ENCODE peak calls at places on chromosomes 16 and 17, in six cellular contexts. One of them, this sample, is unnamed.

GRCh38 chr16:47136101-47136820 is 7.5 kb downstream of the NETO2 start:
- DNase-seq in kidney: no peak
- DNase-seq in tibial nerve: no peak
- DNase-seq in tibial artery: no peak
- DNase-seq in GM23248: peak; percentile 16
- DNase-seq in small intestine: peak; percentile 37
- DNase-seq in this sample: no peak

GRCh38 chr16:64459402-64459801 is 662.5 kb downstream of the CDH11 start:
- DNase-seq in GM23248: no peak
- DNase-seq in small intestine: no peak
- DNase-seq in tibial nerve: no peak
- DNase-seq in tibial artery: no peak
- DNase-seq in kidney: no peak
- DNase-seq in this sample: no peak

GRCh38 chr16:30398660-30399434 is 3.6 kb downstream of the ZNF48 start:
- DNase-seq in tibial nerve: no peak
- DNase-seq in kidney: no peak
- DNase-seq in tibial artery: no peak
- DNase-seq in small intestine: no peak
- DNase-seq in GM23248: no peak
- DNase-seq in this sample: no peak

GRCh38 chr17:80494547-80494946 is 18.1 kb upstream of the NPTX1 start:
- DNase-seq in tibial nerve: no peak
- DNase-seq in tibial artery: no peak
- DNase-seq in small intestine: no peak
- DNase-seq in GM23248: no peak
- DNase-seq in kidney: no peak
- DNase-seq in this sample: no peak

GRCh38 chr16:68790130-68790761 is 53.1 kb upstream of the TANGO6 start:
- DNase-seq in tibial artery: no peak
- DNase-seq in tibial nerve: peak; percentile 43
- DNase-seq in small intestine: no peak
- DNase-seq in GM23248: peak; percentile 78
- DNase-seq in kidney: no peak
- DNase-seq in this sample: peak; percentile 54

GRCh38 chr17:57875109-57876022 is 25.5 kb upstream of the MRPS23 start:
- DNase-seq in kidney: peak; percentile 95
- DNase-seq in GM23248: peak; percentile 98
- DNase-seq in tibial artery: peak; percentile 94
- DNase-seq in small intestine: no peak
- DNase-seq in tibial nerve: peak; percentile 67
- DNase-seq in this sample: peak; percentile 99

GRCh38 chr16:66003196-66003595 is 363.3 kb upstream of the CDH5 start:
- DNase-seq in tibial nerve: no peak
- DNase-seq in small intestine: no peak
- DNase-seq in tibial artery: no peak
- DNase-seq in GM23248: peak; percentile 64
- DNase-seq in kidney: no peak
- DNase-seq in this sample: peak; percentile 24

GRCh38 chr16:68636818-68637217 is 8.3 kb upstream of the CDH3 start:
- DNase-seq in tibial nerve: no peak
- DNase-seq in GM23248: peak; percentile 60
- DNase-seq in small intestine: no peak
- DNase-seq in tibial artery: no peak
- DNase-seq in kidney: no peak
- DNase-seq in this sample: no peak

GRCh38 chr17:39069114-39069756 is 82.2 kb downstream of the PLXDC1 start:
- DNase-seq in GM23248: peak; percentile 74
- DNase-seq in tibial nerve: no peak
- DNase-seq in small intestine: peak; percentile 55
- DNase-seq in kidney: no peak
- DNase-seq in tibial artery: no peak
- DNase-seq in this sample: no peak

GRCh38 chr16:75287708-75288107 is 36.3 kb upstream of the BCAR1 start:
- DNase-seq in tibial nerve: no peak
- DNase-seq in kidney: no peak
- DNase-seq in GM23248: no peak
- DNase-seq in tibial artery: no peak
- DNase-seq in small intestine: peak; percentile 40
- DNase-seq in this sample: no peak

GRCh38 chr17:2798679-2799078 is 2.4 kb downstream of the RAP1GAP2 start:
- DNase-seq in GM23248: no peak
- DNase-seq in tibial nerve: no peak
- DNase-seq in small intestine: no peak
- DNase-seq in tibial artery: no peak
- DNase-seq in kidney: no peak
- DNase-seq in this sample: no peak

GRCh38 chr16:46737621-46738214 is 10.4 kb downstream of the MYLK3 start:
- DNase-seq in kidney: no peak
- DNase-seq in tibial artery: peak; percentile 54
- DNase-seq in tibial nerve: no peak
- DNase-seq in small intestine: no peak
- DNase-seq in GM23248: no peak
- DNase-seq in this sample: no peak

GRCh38 chr17:36858119-36859002 is 78.9 kb upstream of the LHX1 start:
- DNase-seq in tibial artery: no peak
- DNase-seq in kidney: no peak
- DNase-seq in tibial nerve: no peak
- DNase-seq in GM23248: no peak
- DNase-seq in small intestine: no peak
- DNase-seq in this sample: no peak

GRCh38 chr17:13518271-13519000 is 83.3 kb downstream of the HS3ST3A1 start:
- DNase-seq in GM23248: peak; percentile 33
- DNase-seq in kidney: no peak
- DNase-seq in tibial artery: no peak
- DNase-seq in small intestine: no peak
- DNase-seq in tibial nerve: no peak
- DNase-seq in this sample: no peak

GRCh38 chr17:807146-808002 is 25.2 kb downstream of the MRM3 start:
- DNase-seq in kidney: no peak
- DNase-seq in tibial nerve: no peak
- DNase-seq in GM23248: no peak
- DNase-seq in small intestine: no peak
- DNase-seq in tibial artery: no peak
- DNase-seq in this sample: no peak

GRCh38 chr17:27618417-27618816 is 12.6 kb upstream of the LGALS9 start:
- DNase-seq in tibial artery: no peak
- DNase-seq in small intestine: no peak
- DNase-seq in tibial nerve: no peak
- DNase-seq in GM23248: no peak
- DNase-seq in kidney: peak; percentile 52
- DNase-seq in this sample: no peak

GRCh38 chr16:78455861-78456260 is 356.4 kb downstream of the WWOX start:
- DNase-seq in tibial artery: no peak
- DNase-seq in tibial nerve: no peak
- DNase-seq in GM23248: no peak
- DNase-seq in small intestine: no peak
- DNase-seq in kidney: no peak
- DNase-seq in this sample: no peak

GRCh38 chr16:30805370-30806169 is 18.6 kb upstream of the ZNF629 start:
- DNase-seq in tibial artery: peak; percentile 92
- DNase-seq in small intestine: peak; percentile 88
- DNase-seq in kidney: peak; percentile 96
- DNase-seq in tibial nerve: peak; percentile 69
- DNase-seq in GM23248: peak; percentile 92
- DNase-seq in this sample: peak; percentile 85

GRCh38 chr17:29619251-29619650 is 3.5 kb downstream of the CORO6 start:
- DNase-seq in tibial artery: peak; percentile 80
- DNase-seq in small intestine: no peak
- DNase-seq in kidney: no peak
- DNase-seq in tibial nerve: no peak
- DNase-seq in GM23248: peak; percentile 52
- DNase-seq in this sample: no peak

GRCh38 chr17:78840530-78840779 is 159 bp downstream of the USP36 start:
- DNase-seq in GM23248: no peak
- DNase-seq in small intestine: no peak
- DNase-seq in tibial artery: no peak
- DNase-seq in kidney: no peak
- DNase-seq in tibial nerve: no peak
- DNase-seq in this sample: no peak

GRCh38 chr16:76193851-76194620 is 83.2 kb upstream of the CNTNAP4 start:
- DNase-seq in GM23248: no peak
- DNase-seq in tibial nerve: no peak
- DNase-seq in kidney: no peak
- DNase-seq in small intestine: no peak
- DNase-seq in tibial artery: no peak
- DNase-seq in this sample: no peak

GRCh38 chr17:40112718-40113109 is 9.1 kb upstream of the MSL1 start:
- DNase-seq in tibial nerve: peak; percentile 45
- DNase-seq in small intestine: no peak
- DNase-seq in kidney: peak; percentile 18
- DNase-seq in tibial artery: peak; percentile 72
- DNase-seq in GM23248: no peak
- DNase-seq in this sample: no peak

GRCh38 chr16:78894872-78895271 is 705.7 kb downstream of the MAF start:
- DNase-seq in small intestine: peak; percentile 55
- DNase-seq in tibial nerve: no peak
- DNase-seq in GM23248: no peak
- DNase-seq in tibial artery: no peak
- DNase-seq in kidney: no peak
- DNase-seq in this sample: no peak

GRCh38 chr16:84449156-84450140 is 55.0 kb downstream of the MEAK7 start:
- DNase-seq in GM23248: no peak
- DNase-seq in kidney: no peak
- DNase-seq in tibial artery: peak; percentile 62
- DNase-seq in small intestine: peak; percentile 46
- DNase-seq in tibial nerve: no peak
- DNase-seq in this sample: no peak

GRCh38 chr17:37212184-37212583 is 163.6 kb upstream of the C17orf78 start:
- DNase-seq in tibial artery: no peak
- DNase-seq in tibial nerve: no peak
- DNase-seq in small intestine: no peak
- DNase-seq in kidney: no peak
- DNase-seq in GM23248: peak; percentile 33
- DNase-seq in this sample: no peak

GRCh38 chr17:77869665-77870132 is 88.8 kb upstream of the TNRC6C start:
- DNase-seq in GM23248: no peak
- DNase-seq in kidney: peak; percentile 71
- DNase-seq in tibial artery: no peak
- DNase-seq in small intestine: no peak
- DNase-seq in tibial nerve: no peak
- DNase-seq in this sample: no peak

GRCh38 chr17:58447039-58447975 is 30.0 kb upstream of the RNF43 start:
- DNase-seq in tibial artery: no peak
- DNase-seq in GM23248: peak; percentile 86
- DNase-seq in small intestine: peak; percentile 81
- DNase-seq in tibial nerve: no peak
- DNase-seq in kidney: no peak
- DNase-seq in this sample: peak; percentile 78

GRCh38 chr17:73401911-73402310 is 90.1 kb upstream of the CDC42EP4 start:
- DNase-seq in GM23248: no peak
- DNase-seq in tibial artery: no peak
- DNase-seq in tibial nerve: peak; percentile 41
- DNase-seq in small intestine: no peak
- DNase-seq in kidney: peak; percentile 77
- DNase-seq in this sample: no peak

GRCh38 chr17:59688008-59688407 is 19.2 kb downstream of the PTRH2 start:
- DNase-seq in GM23248: peak; percentile 68
- DNase-seq in kidney: no peak
- DNase-seq in tibial nerve: no peak
- DNase-seq in tibial artery: no peak
- DNase-seq in small intestine: no peak
- DNase-seq in this sample: no peak

GRCh38 chr16:89409161-89409711 is 81.1 kb downstream of the ANKRD11 start:
- DNase-seq in kidney: peak; percentile 64
- DNase-seq in tibial artery: no peak
- DNase-seq in GM23248: peak; percentile 77
- DNase-seq in small intestine: peak; percentile 30
- DNase-seq in tibial nerve: no peak
- DNase-seq in this sample: no peak
- H3K4me1 ChIP-seq in kidney: peaks cover 45% of the 10 kb centered on the region
- H3K4me1 ChIP-seq in tibial artery: no peaks in the 10 kb centered on the region
- H3K4me1 ChIP-seq in GM23248: peaks cover 35% of the 10 kb centered on the region
- H3K4me1 ChIP-seq in small intestine: peaks cover 29% of the 10 kb centered on the region
- H3K4me1 ChIP-seq in tibial nerve: peaks cover 98% of the 10 kb centered on the region
- H3K4me1 ChIP-seq in this sample: peaks cover 17% of the 10 kb centered on the region

GRCh38 chr17:49571764-49572163 is 3.9 kb upstream of the NXPH3 start:
- DNase-seq in GM23248: no peak
- DNase-seq in tibial artery: no peak
- DNase-seq in small intestine: no peak
- DNase-seq in tibial nerve: no peak
- DNase-seq in kidney: no peak
- DNase-seq in this sample: no peak

GRCh38 chr17:49573510-49574282 is 2.0 kb upstream of the NXPH3 start:
- DNase-seq in GM23248: peak; percentile 63
- DNase-seq in kidney: no peak
- DNase-seq in tibial nerve: no peak
- DNase-seq in tibial artery: peak; percentile 72
- DNase-seq in small intestine: no peak
- DNase-seq in this sample: no peak

GRCh38 chr17:49574283-49574892 is 1.3 kb upstream of the NXPH3 start:
- DNase-seq in small intestine: no peak
- DNase-seq in GM23248: no peak
- DNase-seq in tibial artery: peak; percentile 78
- DNase-seq in tibial nerve: no peak
- DNase-seq in kidney: no peak
- DNase-seq in this sample: no peak

GRCh38 chr17:49572226-49572625 is 3.4 kb upstream of the NXPH3 start:
- DNase-seq in small intestine: no peak
- DNase-seq in tibial artery: peak; percentile 54
- DNase-seq in GM23248: no peak
- DNase-seq in tibial nerve: no peak
- DNase-seq in kidney: no peak
- DNase-seq in this sample: no peak

GRCh38 chr17:49572806-49573420 is 2.8 kb upstream of the NXPH3 start:
- DNase-seq in GM23248: no peak
- DNase-seq in tibial artery: peak; percentile 38
- DNase-seq in small intestine: no peak
- DNase-seq in tibial nerve: no peak
- DNase-seq in kidney: no peak
- DNase-seq in this sample: no peak
- H3K27ac ChIP-seq in GM23248: no peak overlapping the region
- H3K27ac ChIP-seq in tibial artery: peak overlapping the region; percentile 93
- H3K27ac ChIP-seq in small intestine: no peak overlapping the region
- H3K27ac ChIP-seq in tibial nerve: no peak overlapping the region
- H3K27ac ChIP-seq in kidney: no peak overlapping the region
- H3K27ac ChIP-seq in this sample: no peak overlapping the region

DNA sequence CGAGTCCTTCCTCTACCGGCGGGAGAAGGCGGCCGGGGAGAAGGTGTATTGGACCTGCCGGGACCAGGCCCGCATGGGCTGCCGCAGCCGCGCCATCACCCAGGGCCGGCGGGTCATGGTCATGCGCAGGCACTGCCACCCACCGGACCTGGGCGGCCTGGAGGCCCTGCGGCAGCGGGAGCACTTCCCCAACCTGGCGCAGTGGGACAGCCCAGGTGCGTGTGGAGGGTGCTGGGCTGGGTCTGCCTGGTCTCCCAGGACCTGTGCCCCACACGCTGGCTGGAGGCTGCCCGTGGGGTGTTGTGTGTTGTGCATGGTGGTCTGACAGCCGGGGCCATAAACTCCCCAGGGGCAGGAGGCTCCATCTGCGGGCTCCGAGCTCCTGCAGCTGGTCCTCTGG is 25.4 kb downstream of the FLYWCH1 start:
- DNase-seq in small intestine: no peak
- DNase-seq in tibial nerve: no peak
- DNase-seq in GM23248: no peak
- DNase-seq in tibial artery: no peak
- DNase-seq in kidney: no peak
- DNase-seq in this sample: no peak
- H3K36me3 ChIP-seq in small intestine: peaks cover 23% of the 10 kb centered on the region
- H3K36me3 ChIP-seq in tibial nerve: peaks cover 98% of the 10 kb centered on the region
- H3K36me3 ChIP-seq in GM23248: peaks cover 23% of the 10 kb centered on the region
- H3K36me3 ChIP-seq in tibial artery: peaks cover 97% of the 10 kb centered on the region
- H3K36me3 ChIP-seq in kidney: peaks cover 20% of the 10 kb centered on the region
- H3K36me3 ChIP-seq in this sample: peaks cover 33% of the 10 kb centered on the region

GRCh38 chr16:427295-427694 is 1.8 kb downstream of the RAB11FIP3 start:
- DNase-seq in GM23248: peak; percentile 23
- DNase-seq in small intestine: no peak
- DNase-seq in kidney: no peak
- DNase-seq in tibial artery: no peak
- DNase-seq in tibial nerve: no peak
- DNase-seq in this sample: no peak
- H3K4me1 ChIP-seq in GM23248: peaks cover 28% of the 10 kb centered on the region
- H3K4me1 ChIP-seq in small intestine: no peaks in the 10 kb centered on the region
- H3K4me1 ChIP-seq in kidney: peaks cover 15% of the 10 kb centered on the region
- H3K4me1 ChIP-seq in tibial artery: no peaks in the 10 kb centered on the region
- H3K4me1 ChIP-seq in tibial nerve: peaks cover 41% of the 10 kb centered on the region
- H3K4me1 ChIP-seq in this sample: peaks cover 42% of the 10 kb centered on the region

This sample was measured in SJSA1.